ENCODE peak calls at places on chromosome 15, in seven cellular contexts. C is stomach, Q is ovary, P is K562, D is suprapubic skin, A is SK-N-SH, G is upper lobe of left lung. S is an unnamed sample. For H3K36me3, the result is how much of the 10 kb centered on the place peaks cover.

GRCh38 chr15:59017459-59017858 is 30.0 kb downstream of the RNF111 start:
- DNase-seq in G (no peak), D (no peak), A (no peak), Q (no peak), P (no peak), C (no peak), S (no peak)

GRCh38 chr15:60020736-60021135 is 16.6 kb downstream of the FOXB1 start:
- DNase-seq in G (no peak), Q (no peak), P (no peak), C (no peak), A (no peak), D (no peak), S (no peak)

GRCh38 chr15:74226761-74227540 is 9.2 kb upstream of the CCDC33 start:
- DNase-seq in C (no peak), Q (no peak), A (no peak), G (no peak), P (no peak), D (no peak), S (no peak)

GRCh38 chr15:77097317-77097721 is 26.4 kb upstream of the TSPAN3 start:
- DNase-seq in G (no peak), D (no peak), P (no peak), A (peak), C (no peak), Q (no peak), S (no peak)

GRCh38 chr15:67082007-67082536 is 16.7 kb downstream of the SMAD3 start:
- DNase-seq in C (peak), D (no peak), Q (no peak), P (no peak), G (peak), A (no peak), S (no peak)

GRCh38 chr15:57920916-57921315 is 144.6 kb downstream of the ALDH1A2 start:
- DNase-seq in P (no peak), C (no peak), D (no peak), A (no peak), Q (no peak), G (no peak), S (no peak)

GRCh38 chr15:36844453-36845094 is 255.8 kb downstream of the MEIS2 start:
- DNase-seq in P (no peak), C (no peak), Q (no peak), D (no peak), G (no peak), A (no peak), S (no peak)

GRCh38 chr15:38475361-38475760 is 21.4 kb downstream of the FAM98B start:
- DNase-seq in Q (no peak), A (no peak), D (no peak), P (no peak), C (no peak), G (no peak), S (no peak)

GRCh38 chr15:80609512-80609946 is 85.6 kb upstream of the ABHD17C start:
- DNase-seq in P (no peak), Q (no peak), G (no peak), A (no peak), D (no peak), C (no peak), S (no peak)

GRCh38 chr15:92809880-92810361 is 90.2 kb upstream of the CHD2 start:
- DNase-seq in D (no peak), P (no peak), G (peak), A (no peak), Q (no peak), C (no peak), S (peak)

GRCh38 chr15:29053006-29053405 is 167.2 kb downstream of the APBA2 start:
- DNase-seq in D (no peak), G (no peak), A (no peak), Q (no peak), C (no peak), P (no peak), S (no peak)

GRCh38 chr15:35858707-35859106 is 312.7 kb upstream of the DPH6 start:
- DNase-seq in G (no peak), D (no peak), P (no peak), A (no peak), Q (no peak), C (no peak), S (no peak)

GRCh38 chr15:72809329-72809728 is 25.8 kb upstream of the ADPGK start:
- DNase-seq in A (no peak), Q (no peak), G (no peak), C (no peak), P (no peak), D (no peak), S (no peak)

GRCh38 chr15:100183921-100184480 is 157.8 kb downstream of the ADAMTS17 start:
- DNase-seq in A (no peak), P (no peak), C (no peak), G (no peak), Q (peak), D (no peak), S (no peak)

GRCh38 chr15:76024021-76024768 is 12.0 kb upstream of the NRG4 start:
- DNase-seq in G (no peak), C (no peak), A (no peak), D (no peak), Q (no peak), P (no peak), S (no peak)

GRCh38 chr15:101505610-101506337 is 16.3 kb upstream of the PCSK6 start:
- DNase-seq in C (no peak), Q (no peak), G (no peak), A (no peak), D (no peak), P (no peak), S (no peak)

GRCh38 chr15:70907784-70908471 is 15.3 kb downstream of the LRRC49 start:
- DNase-seq in P (peak), C (no peak), D (no peak), G (no peak), A (no peak), Q (no peak), S (no peak)

GRCh38 chr15:62026707-62027565 is 33.3 kb downstream of the VPS13C start:
- DNase-seq in G (no peak), Q (no peak), P (no peak), A (no peak), C (no peak), D (no peak), S (no peak)

GRCh38 chr15:32861741-32862140 is 143.9 kb downstream of the GREM1 start:
- DNase-seq in G (no peak), A (peak), Q (peak), D (no peak), P (no peak), C (no peak), S (no peak)

GRCh38 chr15:68553994-68554715 is 24.6 kb upstream of the CORO2B start:
- DNase-seq in G (peak), P (peak), C (peak), D (no peak), A (peak), Q (peak), S (peak)

GRCh38 chr15:51336011-51336410 is 2.4 kb downstream of the CYP19A1 start:
- DNase-seq in G (no peak), Q (no peak), P (peak), A (no peak), D (no peak), C (no peak), S (no peak)

GRCh38 chr15:42092666-42093445 is 1.5 kb downstream of the PLA2G4D start:
- DNase-seq in Q (no peak), P (no peak), D (no peak), G (no peak), A (no peak), C (peak), S (no peak)

GRCh38 chr15:27582741-27583400 is 516.2 kb downstream of the OCA2 start:
- DNase-seq in D (no peak), A (no peak), G (no peak), C (no peak), P (no peak), Q (no peak), S (no peak)

GRCh38 chr15:69524850-69525249 is 72.2 kb downstream of the RPLP1 start:
- DNase-seq in P (no peak), A (no peak), Q (no peak), D (no peak), C (no peak), G (no peak), S (no peak)

GRCh38 chr15:68352401-68353062 is 75.0 kb downstream of the FEM1B start:
- DNase-seq in D (no peak), Q (no peak), C (no peak), A (no peak), P (no peak), G (peak), S (no peak)

GRCh38 chr15:69067296-69067695 is 52.8 kb downstream of the NOX5 start:
- DNase-seq in A (no peak), G (no peak), D (no peak), C (no peak), Q (no peak), P (no peak), S (no peak)

GRCh38 chr15:63381301-63382192 is at the start of gene CA12:
- DNase-seq in C (peak), P (no peak), D (no peak), G (peak), Q (peak), A (peak), S (no peak)

GRCh38 chr15:57019496-57020160 is 101.2 kb downstream of the TCF12 start:
- DNase-seq in Q (no peak), D (no peak), A (no peak), C (no peak), P (no peak), G (no peak), S (peak)

GRCh38 chr15:73273181-73274002 is 95.4 kb downstream of the HCN4 start:
- DNase-seq in A (peak), C (peak), P (peak), Q (peak), D (no peak), G (no peak), S (peak)

GRCh38 chr15:68278345-68279217 is 1.0 kb downstream of the FEM1B start:
- DNase-seq in Q (no peak), P (no peak), C (no peak), G (peak), A (peak), D (peak), S (no peak)

GRCh38 chr15:68590721-68591389 is 12.1 kb downstream of the CORO2B start:
- DNase-seq in D (no peak), G (no peak), C (no peak), Q (peak), P (no peak), A (no peak), S (no peak)

GRCh38 chr15:78291052-78291451 is 8.4 kb downstream of the SKIC8 start:
- DNase-seq in Q (no peak), D (no peak), G (no peak), C (no peak), A (no peak), P (no peak), S (no peak)

GRCh38 chr15:78004919-78005634 is 72.4 kb downstream of the TBC1D2B start:
- DNase-seq in A (peak), Q (peak), G (peak), P (no peak), D (no peak), C (peak), S (peak)

GRCh38 chr15:43751885-43752284 is 5.6 kb downstream of the PDIA3 start:
- DNase-seq in D (no peak), C (no peak), A (no peak), Q (no peak), P (no peak), G (no peak), S (no peak)
- TF ChIP-seq EP300 in D (no peak), C (no peak), A (no peak), Q (no peak), P (no peak), G (no peak), S (no peak)

DNA sequence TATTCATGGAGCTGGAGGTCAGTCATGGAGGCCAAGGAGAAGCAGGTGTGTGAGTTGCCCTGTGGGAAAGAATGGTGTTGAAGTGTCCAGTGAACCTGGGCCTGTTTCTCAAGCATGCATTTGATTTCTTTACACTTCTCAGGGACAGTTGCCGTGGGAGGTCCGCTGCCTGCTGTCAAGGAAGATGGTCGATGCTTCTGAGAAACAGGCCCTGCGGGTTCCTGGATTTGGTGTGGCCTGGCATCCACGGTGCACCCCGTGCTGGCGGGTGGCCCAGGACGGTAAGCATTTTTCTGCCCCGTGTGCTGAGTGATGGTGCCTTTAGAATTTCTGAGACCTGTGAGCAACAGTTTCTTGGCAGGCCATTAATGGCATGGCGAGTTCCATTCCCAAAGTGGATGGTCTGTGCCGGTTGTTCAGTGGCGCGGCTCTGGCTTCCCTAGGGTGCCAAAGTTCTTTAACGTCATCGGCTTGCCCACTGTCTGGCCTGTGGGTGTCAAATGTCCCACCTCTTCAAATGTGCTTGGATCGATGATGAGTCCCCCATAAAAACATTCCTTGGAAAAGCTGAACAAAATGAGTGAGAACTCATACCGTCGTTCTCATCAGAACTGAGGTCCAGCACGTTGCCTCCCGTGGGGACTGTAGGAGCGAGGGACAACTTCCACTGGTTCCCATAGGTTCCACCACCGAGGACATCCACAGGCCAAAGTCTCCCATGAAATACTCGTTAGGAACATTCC is 107.2 kb downstream of the SNRPN start:
- DNase-seq in Q (peak), G (peak), A (no peak), C (no peak), D (peak), P (no peak), S (no peak)
- H3K36me3 ChIP-seq in Q (under half), G (under half), A (under half), C (half or more), D (half or more), P (under half), S (half or more)

GRCh38 chr15:30927148-30927761 is 23.5 kb downstream of the FAN1 start:
- DNase-seq in P (no peak), C (no peak), D (no peak), A (no peak), Q (no peak), G (no peak), S (no peak)

GRCh38 chr15:30930422-30930821 is 26.7 kb downstream of the FAN1 start:
- DNase-seq in C (no peak), P (no peak), G (no peak), D (no peak), Q (no peak), A (no peak), S (no peak)

GRCh38 chr15:30928076-30928475 is 24.4 kb downstream of the FAN1 start:
- DNase-seq in A (no peak), G (no peak), D (no peak), C (no peak), P (no peak), Q (no peak), S (no peak)

GRCh38 chr15:30929982-30930381 is 26.3 kb downstream of the FAN1 start:
- DNase-seq in P (no peak), C (no peak), G (no peak), Q (no peak), A (no peak), D (no peak), S (no peak)

GRCh38 chr15:30929064-30929669 is 25.5 kb downstream of the FAN1 start:
- DNase-seq in Q (no peak), A (no peak), P (peak), D (no peak), C (no peak), G (no peak), S (no peak)
- H3K4me3 ChIP-seq in Q (no peak), A (no peak), P (no peak), D (no peak), C (no peak), G (no peak), S (no peak)

GRCh38 chr15:94100814-94101213 is 130.5 kb upstream of the MCTP2 start:
- DNase-seq in A (no peak), P (no peak), G (no peak), C (no peak), D (no peak), Q (no peak), S (no peak)

GRCh38 chr15:94110476-94111130 is 120.8 kb upstream of the MCTP2 start:
- DNase-seq in G (no peak), C (no peak), Q (no peak), A (no peak), D (no peak), P (no peak), S (no peak)

GRCh38 chr15:94107652-94108051 is 123.7 kb upstream of the MCTP2 start:
- DNase-seq in A (no peak), C (no peak), Q (no peak), D (no peak), G (peak), P (no peak), S (no peak)

DNA sequence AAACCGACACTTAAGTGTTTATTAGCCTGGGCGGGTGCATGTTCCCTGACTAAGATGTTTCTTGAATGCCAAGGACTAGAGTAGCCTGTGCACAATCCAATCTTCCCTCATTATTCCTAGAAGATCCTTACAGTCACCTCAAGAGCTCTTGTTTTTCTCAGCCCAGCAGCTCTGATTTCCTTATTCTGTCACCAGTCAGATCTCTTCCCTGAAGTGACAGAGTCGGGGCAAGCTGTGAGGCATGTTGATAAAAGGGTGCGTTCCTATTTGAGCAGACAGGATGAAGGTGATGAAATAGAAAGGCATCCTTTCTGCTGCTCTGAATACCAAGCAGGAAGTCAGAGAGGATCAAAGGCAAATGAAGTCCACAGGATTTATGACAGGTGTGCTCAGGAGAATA is 125.6 kb upstream of the MCTP2 start:
- DNase-seq in D (no peak), P (no peak), A (no peak), C (no peak), Q (no peak), G (peak), S (no peak)
- TF ChIP-seq EP300 in D (no peak), P (no peak), A (no peak), C (no peak), Q (no peak), G (no peak), S (no peak)

DNA sequence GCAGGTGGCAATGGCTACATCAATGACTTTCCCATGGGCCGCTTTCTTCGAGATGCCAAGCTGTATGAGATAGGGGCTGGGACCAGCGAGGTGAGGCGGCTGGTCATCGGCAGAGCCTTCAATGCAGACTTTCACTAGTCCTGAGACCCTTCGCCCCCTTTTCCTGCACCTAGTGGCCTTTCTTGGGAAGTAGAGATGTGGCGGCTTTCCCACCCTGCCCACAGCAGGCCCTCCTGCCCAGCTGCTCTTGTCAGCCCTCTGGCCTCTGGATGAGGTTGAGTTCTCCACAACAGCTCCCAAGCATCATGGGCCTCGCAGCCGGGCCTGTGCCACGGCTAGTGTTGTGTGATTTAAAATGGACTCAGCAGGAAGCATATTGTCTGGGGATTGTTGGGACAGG is 12.5 kb downstream of the IVD start:
- DNase-seq in D (no peak), C (no peak), Q (no peak), A (no peak), P (no peak), G (no peak), S (no peak)
- H3K36me3 ChIP-seq in D (under half), C (half or more), Q (under half), A (under half), P (under half), G (under half), S (half or more)

DNA sequence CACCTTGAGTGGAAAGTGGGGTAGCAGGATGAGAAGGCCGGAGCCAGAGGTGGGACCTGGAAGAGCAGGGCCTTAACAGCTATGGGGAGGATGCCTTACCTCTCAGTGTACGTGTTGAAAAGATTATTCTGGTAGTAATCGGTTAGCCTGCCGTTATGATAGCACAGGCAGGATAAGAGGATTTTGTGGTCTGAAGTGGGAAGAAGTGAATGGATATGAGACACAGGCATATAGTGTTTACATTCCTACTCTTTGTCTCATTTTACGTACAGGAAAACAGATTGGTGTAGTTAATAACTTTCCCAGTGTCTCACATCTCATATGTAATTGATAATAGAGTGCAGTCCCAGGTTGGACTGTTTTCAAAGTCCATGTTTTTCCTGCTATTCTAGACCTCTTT is 172.3 kb downstream of the KLHL25 start:
- DNase-seq in G (no peak), P (no peak), A (no peak), C (no peak), D (no peak), Q (no peak), S (no peak)
- H3K4me3 ChIP-seq in G (peak), P (no peak), A (no peak), C (peak), D (peak), Q (peak), S (peak)

DNA sequence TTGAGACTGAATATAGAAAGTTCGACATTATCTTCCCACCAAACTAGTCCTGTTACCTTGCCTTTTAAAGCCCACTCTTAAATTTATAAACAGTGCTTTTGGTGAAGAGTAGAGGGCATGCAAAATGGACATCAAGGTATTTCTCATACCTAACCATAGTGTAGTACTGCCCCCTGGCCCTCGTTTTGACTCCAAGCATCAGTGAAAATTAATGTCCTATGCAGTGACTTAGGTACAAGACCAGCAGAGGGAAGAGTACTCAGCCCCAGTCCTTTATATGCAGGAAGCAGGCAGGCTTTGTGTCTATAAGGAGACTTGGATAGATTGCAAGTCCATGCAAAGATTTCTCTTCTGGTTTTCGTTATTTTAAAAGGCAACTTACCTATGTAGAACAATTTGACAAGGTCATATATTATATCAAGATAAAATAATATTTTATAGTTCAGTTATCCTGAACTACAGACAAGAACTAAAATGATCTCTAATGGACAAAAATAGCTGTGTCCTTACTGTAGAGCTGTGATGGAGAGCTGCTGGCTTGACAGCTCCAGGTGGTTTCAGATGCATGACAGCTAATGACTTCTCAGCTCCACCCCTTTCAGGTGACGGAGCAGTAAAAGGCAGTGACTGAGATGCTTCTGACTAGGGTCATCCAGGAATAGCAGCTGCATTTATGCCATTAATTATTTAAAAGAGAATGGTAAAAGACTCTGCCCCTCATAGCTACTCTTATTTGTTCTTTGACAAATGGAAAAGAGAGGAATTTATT is 646.1 kb downstream of the SQOR start:
- DNase-seq in C (peak), D (no peak), A (peak), G (no peak), Q (no peak), P (no peak), S (no peak)
- TF ChIP-seq EP300 in C (no peak), D (no peak), A (no peak), G (no peak), Q (no peak), P (no peak), S (no peak)